ENCODE peak calls at places on chromosomes 4 and X, in six cellular contexts. U is HCT116, H is HepG2, Y is astrocyte, V is mammary epithelial cell, I is neural progenitor cell. L is an unnamed sample.

GRCh38 chr4:14218641-14219040 is 591.1 kb upstream of the BOD1L1 start:
- DNase-seq in U (no peak), H (no peak), Y (no peak), V (peak; percentile 88), I (peak; percentile 3), L (no peak)

GRCh38 chr4:83781434-83781833 is 245.5 kb downstream of the GPAT3 start:
- DNase-seq in U (no peak), H (no peak), Y (no peak), V (no peak), I (no peak), L (no peak)

GRCh38 chr4:104524591-104524990 is 29.9 kb upstream of the CXXC4 start:
- DNase-seq in U (no peak), H (no peak), Y (peak; percentile 65), V (peak; percentile 25), I (no peak), L (no peak)

GRCh38 chrX:149937881-149938426 is 337 bp downstream of the EOLA2 start:
- DNase-seq in U (no peak), H (no peak), Y (peak; percentile 6), V (no peak), I (peak; percentile 39), L (no peak)

GRCh38 chr4:80268936-80269335 is 2.5 kb downstream of the FGF5 start:
- DNase-seq in U (no peak), H (no peak), Y (no peak), V (no peak), I (no peak), L (no peak)

GRCh38 chr4:154586296-154587033 is 4.1 kb downstream of the FGA start:
- DNase-seq in U (no peak), H (no peak), Y (no peak), V (no peak), I (no peak), L (no peak)

GRCh38 chrX:38940547-38940946 is 139.3 kb downstream of the MID1IP1 start:
- DNase-seq in U (no peak), H (no peak), Y (no peak), V (no peak), I (no peak), L (no peak)

GRCh38 chrX:19344207-19344534 is 444 bp downstream of the PDHA1 start:
- DNase-seq in U (no peak), H (no peak), Y (no peak), V (no peak), I (no peak), L (no peak)

GRCh38 chr4:92580816-92581215 is 277.1 kb downstream of the GRID2 start:
- DNase-seq in U (no peak), H (no peak), Y (no peak), V (no peak), I (no peak), L (no peak)

GRCh38 chr4:24287096-24287495 is 297.3 kb downstream of the DHX15 start:
- DNase-seq in U (no peak), H (no peak), Y (no peak), V (no peak), I (no peak), L (no peak)

GRCh38 chr4:181661090-181661489 is 582.1 kb upstream of the TENM3 start:
- DNase-seq in U (no peak), H (no peak), Y (peak; percentile 87), V (peak; percentile 75), I (no peak), L (no peak)

GRCh38 chr4:82360298-82361177 is 13.3 kb downstream of the HNRNPD start:
- DNase-seq in U (no peak), H (no peak), Y (peak; percentile 14), V (peak; percentile 20), I (peak; percentile 67), L (peak; percentile 40)

GRCh38 chrX:318068-318738 is 393 bp downstream of the GTPBP6 start:
- DNase-seq in U (peak; percentile 97), H (peak; percentile 98), Y (peak; percentile 94), V (peak; percentile 98), I (peak; percentile 100), L (peak; percentile 96)

GRCh38 chrX:38305971-38306370 is 21.3 kb downstream of the RPGR start:
- DNase-seq in U (no peak), H (peak; percentile 18), Y (no peak), V (no peak), I (no peak), L (no peak)

GRCh38 chr4:13984996-13985780 is 357.7 kb upstream of the BOD1L1 start:
- DNase-seq in U (no peak), H (no peak), Y (peak; percentile 92), V (no peak), I (no peak), L (no peak)

GRCh38 chr4:3009422-3009821 is 46.1 kb downstream of the GRK4 start:
- DNase-seq in U (peak; percentile 15), H (peak; percentile 84), Y (peak; percentile 4), V (peak; percentile 65), I (peak; percentile 65), L (no peak)

GRCh38 chr4:15714616-15715015 is 11.8 kb downstream of the BST1 start:
- DNase-seq in U (no peak), H (no peak), Y (peak; percentile 79), V (no peak), I (no peak), L (no peak)

GRCh38 chrX:683572-683971 is 53.0 kb downstream of the SHOX start:
- DNase-seq in U (no peak), H (no peak), Y (no peak), V (no peak), I (peak; percentile 20), L (no peak)

GRCh38 chrX:41121766-41122165 is 36.5 kb downstream of the USP9X start:
- DNase-seq in U (no peak), H (no peak), Y (no peak), V (no peak), I (no peak), L (no peak)

GRCh38 chr4:8035371-8035780 is 95.7 kb upstream of the AFAP1 start:
- DNase-seq in U (no peak), H (no peak), Y (peak; percentile 81), V (peak; percentile 79), I (no peak), L (no peak)

GRCh38 chr4:100063355-100063754 is 113.3 kb upstream of the H2AZ1 start:
- DNase-seq in U (no peak), H (no peak), Y (no peak), V (no peak), I (no peak), L (peak; percentile 41)

GRCh38 chrX:72094894-72095293 is 36.8 kb downstream of the RTL5 start:
- DNase-seq in U (no peak), H (no peak), Y (peak; percentile 18), V (no peak), I (peak; percentile 21), L (no peak)

GRCh38 chr4:6762244-6762615 is 20.3 kb upstream of the KIAA0232 start:
- DNase-seq in U (no peak), H (no peak), Y (peak; percentile 50), V (no peak), I (no peak), L (no peak)

GRCh38 chr4:1795304-1796195 is 2.5 kb downstream of the FGFR3 start:
- DNase-seq in U (no peak), H (peak; percentile 88), Y (no peak), V (no peak), I (no peak), L (no peak)
- H3K4me2 ChIP-seq in U (peak overlapping the region; percentile 98), H (peak overlapping the region; percentile 94), Y (peak overlapping the region; percentile 82), V (peak overlapping the region; percentile 90), I (peak overlapping the region; percentile 97), L (peak overlapping the region; percentile 68)

GRCh38 chr4:139300431-139301142 is 718 bp upstream of the NAA15 start:
- DNase-seq in U (no peak), H (no peak), Y (peak; percentile 64), V (peak; percentile 68), I (peak; percentile 31), L (peak; percentile 53)

GRCh38 chr4:139304920-139305319 is 2.6 kb upstream of the NDUFC1 start:
- DNase-seq in U (no peak), H (no peak), Y (no peak), V (no peak), I (no peak), L (no peak)

GRCh38 chr4:139301143-139301820 is at the start of gene NAA15:
- DNase-seq in U (peak; percentile 97), H (peak; percentile 96), Y (peak; percentile 94), V (peak; percentile 97), I (peak; percentile 99), L (peak; percentile 92)

GRCh38 chr4:139299536-139299935 is 1.8 kb upstream of the NAA15 start:
- DNase-seq in U (no peak), H (no peak), Y (peak; percentile 62), V (peak; percentile 53), I (no peak), L (peak; percentile 79)

DNA sequence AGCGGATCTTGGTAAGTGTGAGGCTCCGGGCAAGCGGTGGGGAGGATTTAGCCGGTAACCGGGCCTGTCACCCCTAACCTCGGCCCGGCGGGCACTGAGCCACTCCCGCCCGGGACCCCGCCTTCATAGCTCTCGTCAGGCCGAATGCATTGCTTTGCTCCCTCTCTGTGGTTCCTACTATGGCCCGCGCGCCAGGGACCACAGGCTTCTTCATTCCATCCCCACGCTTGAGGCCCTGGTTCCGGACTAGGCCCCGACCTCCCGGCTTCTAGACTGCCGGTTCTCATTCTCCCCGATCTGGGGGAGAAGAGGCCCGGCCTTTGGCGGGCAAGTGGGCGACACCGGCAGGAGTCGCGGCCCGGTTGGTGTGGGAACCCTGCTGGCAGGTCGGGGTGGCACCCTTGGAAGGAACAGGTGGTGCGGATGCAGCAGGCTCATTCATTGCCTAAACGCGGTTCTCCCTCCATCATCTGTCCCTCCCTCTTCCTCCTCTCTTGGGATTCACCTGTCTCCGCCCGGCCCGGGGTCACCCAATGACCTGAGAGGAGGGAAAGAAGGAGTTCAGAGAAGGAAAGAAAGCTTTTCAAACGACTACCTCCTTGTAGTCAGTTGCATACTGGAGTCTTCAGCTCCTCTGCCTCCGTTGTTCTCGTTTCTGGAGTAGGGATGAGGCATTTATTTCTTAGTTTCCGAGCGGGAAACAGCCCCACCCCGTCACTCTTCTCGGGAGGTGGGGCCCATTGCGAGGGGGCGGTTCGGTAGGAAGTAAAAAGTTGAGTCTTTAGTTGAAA is at the start of gene NDUFC1:
- DNase-seq in U (no peak), H (peak; percentile 52), Y (peak; percentile 18), V (peak; percentile 66), I (peak; percentile 72), L (peak; percentile 37)
- H2AFZ ChIP-seq in U (no peak within 1 kb of the TSS), H (peak within 1 kb of the TSS; percentile 33), Y (peak within 1 kb of the TSS; percentile 82), V (peak within 1 kb of the TSS; percentile 98), I (peak within 1 kb of the TSS; percentile 47), L (peak within 1 kb of the TSS; percentile 94)

GRCh38 chrX:154489182-154489581 is 1.2 kb downstream of the SLC10A3 start:
- DNase-seq in U (no peak), H (no peak), Y (no peak), V (no peak), I (no peak), L (no peak)
- H3K4me2 ChIP-seq in U (peak overlapping the region; percentile 83), H (peak overlapping the region; percentile 76), Y (peak overlapping the region; percentile 87), V (peak overlapping the region; percentile 67), I (no peak overlapping the region), L (peak overlapping the region; percentile 87)

GRCh38 chrX:22520128-22520828 is 247.6 kb downstream of the CBLL2 start:
- DNase-seq in U (peak; percentile 2), H (no peak), Y (no peak), V (peak; percentile 86), I (no peak), L (peak; percentile 85)
- H2AFZ ChIP-seq in U (no peak overlapping the region), H (no peak overlapping the region), Y (no peak overlapping the region), V (peak overlapping the region; percentile 66), I (no peak overlapping the region), L (peak overlapping the region; percentile 49)

DNA sequence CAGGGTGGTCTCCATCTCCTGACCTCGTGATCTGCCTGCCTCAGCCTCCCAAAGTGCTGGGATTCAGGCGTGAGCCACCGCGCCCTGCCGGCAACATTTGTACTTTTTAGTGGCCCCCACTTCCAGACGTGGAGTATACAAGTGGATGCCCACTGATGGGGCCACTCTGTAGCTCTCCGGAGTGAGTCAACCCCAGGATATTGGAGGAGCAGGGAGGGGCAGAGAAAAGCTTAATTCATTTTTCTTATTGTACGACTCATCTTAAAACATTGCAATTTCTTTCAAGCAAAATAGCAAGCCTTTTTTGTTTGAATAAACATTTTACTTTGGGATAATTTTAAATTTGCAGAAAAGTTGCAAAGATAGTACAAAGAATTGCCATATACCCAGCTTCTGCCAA is 34.6 kb downstream of the FAM9C start:
- DNase-seq in U (no peak), H (no peak), Y (no peak), V (peak; percentile 55), I (no peak), L (peak; percentile 42)
- H3K4me2 ChIP-seq in U (no peak overlapping the region), H (no peak overlapping the region), Y (no peak overlapping the region), V (no peak overlapping the region), I (no peak overlapping the region), L (peak overlapping the region; percentile 18)